ENCODE peak calls at places on chromosomes 3 and 15, in six cellular contexts. E is cardiac fibroblast, T is astrocyte, G is fibroblast of lung, O is H7, V is upper lobe of right lung. C is an unnamed sample.

GRCh38 chr3:150299221-150299620 is 108.9 kb upstream of the TSC22D2 start:
- DNase-seq in V (no peak), O (no peak), E (no peak), G (no peak), T (peak), C (no peak)

GRCh38 chr15:62445244-62445643 is 280.2 kb upstream of the C2CD4B start:
- DNase-seq in V (no peak), O (no peak), T (peak), E (peak), G (peak), C (no peak)

GRCh38 chr3:126127904-126128303 is 44.0 kb upstream of the SLC41A3 start:
- DNase-seq in T (no peak), V (peak), G (no peak), O (no peak), E (no peak), C (no peak)

GRCh38 chr3:113754486-113755159 is 7.8 kb downstream of the ATP6V1A start:
- DNase-seq in E (no peak), V (no peak), T (no peak), G (no peak), O (no peak), C (no peak)

GRCh38 chr3:55885721-55886120 is 398.6 kb upstream of the WNT5A start:
- DNase-seq in E (peak), G (peak), O (no peak), T (peak), V (no peak), C (peak)

GRCh38 chr3:73614385-73614784 is 10.4 kb downstream of the PDZRN3 start:
- DNase-seq in V (no peak), T (peak), O (no peak), G (peak), E (peak), C (no peak)

GRCh38 chr3:172107403-172107802 is 68.0 kb downstream of the FNDC3B start:
- DNase-seq in V (no peak), E (no peak), T (no peak), O (no peak), G (no peak), C (no peak)

GRCh38 chr3:54211097-54211496 is 88.7 kb downstream of the CACNA2D3 start:
- DNase-seq in O (no peak), E (no peak), T (no peak), V (no peak), G (no peak), C (no peak)

GRCh38 chr15:75123395-75123794 is 78.3 kb upstream of the C15orf39 start:
- DNase-seq in O (no peak), E (peak), T (peak), V (no peak), G (peak), C (no peak)

GRCh38 chr15:53979051-53979788 is 979 bp downstream of the UNC13C start:
- DNase-seq in T (no peak), O (no peak), V (no peak), G (no peak), E (no peak), C (no peak)

GRCh38 chr3:36381311-36381956 is 1.1 kb downstream of the STAC start:
- DNase-seq in T (no peak), O (peak), G (no peak), E (peak), V (no peak), C (no peak)
- H3K4me3 ChIP-seq in T (peak), O (peak), G (peak), E (peak), V (peak), C (peak)

DNA sequence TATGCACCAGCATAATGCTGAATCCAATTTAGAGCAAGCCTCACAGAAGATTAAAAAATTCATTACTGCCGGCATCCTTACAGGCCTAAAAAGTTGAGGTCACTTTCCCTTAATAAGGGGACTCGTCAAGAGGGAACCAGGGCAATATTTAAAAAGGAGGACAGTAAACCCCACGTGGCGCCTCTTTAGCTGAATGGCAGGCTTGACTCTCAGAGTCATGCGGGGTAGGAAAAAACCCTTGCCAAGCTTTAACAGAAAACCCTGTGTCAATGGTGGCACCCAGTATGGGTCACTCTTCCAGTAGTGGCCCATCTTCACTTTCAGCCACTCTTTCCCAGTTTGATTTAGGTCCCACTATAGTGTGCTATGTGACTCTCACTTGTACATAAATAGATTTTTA is 559.6 kb downstream of the MAGI1 start:
- DNase-seq in V (no peak), G (no peak), E (no peak), O (no peak), T (no peak), C (no peak)
- H3K4me3 ChIP-seq in V (no peak), G (no peak), E (no peak), O (no peak), T (no peak), C (no peak)

DNA sequence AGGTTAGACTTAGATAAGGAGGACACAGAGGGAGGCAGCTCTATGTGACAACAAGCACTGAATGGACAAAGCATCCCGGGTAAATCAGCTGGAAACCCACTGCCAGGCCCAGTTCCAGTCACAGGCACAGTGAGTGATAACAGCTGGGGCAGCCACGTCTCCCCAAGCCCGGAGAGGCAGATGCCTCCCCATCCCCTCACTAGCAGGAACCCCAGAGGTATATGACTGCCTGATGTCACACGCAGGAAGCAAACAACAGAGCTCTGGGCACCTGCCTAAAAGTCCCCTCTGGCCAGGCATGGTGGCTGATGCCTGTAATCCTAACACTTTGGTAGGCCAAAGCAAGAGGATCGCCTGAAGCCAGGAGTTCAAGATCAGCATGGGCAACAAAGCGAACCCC is 18.2 kb downstream of the C15orf62 start:
- DNase-seq in V (no peak), T (no peak), E (no peak), G (no peak), O (no peak), C (no peak)
- H3K4me3 ChIP-seq in V (no peak), T (no peak), E (no peak), G (no peak), O (no peak), C (no peak)

GRCh38 chr3:13018561-13019242 is 54.5 kb downstream of the IQSEC1 start:
- DNase-seq in V (no peak), G (no peak), T (no peak), E (no peak), O (no peak), C (no peak)
- H3K4me3 ChIP-seq in V (no peak), G (no peak), T (peak), E (no peak), O (no peak), C (peak)

DNA sequence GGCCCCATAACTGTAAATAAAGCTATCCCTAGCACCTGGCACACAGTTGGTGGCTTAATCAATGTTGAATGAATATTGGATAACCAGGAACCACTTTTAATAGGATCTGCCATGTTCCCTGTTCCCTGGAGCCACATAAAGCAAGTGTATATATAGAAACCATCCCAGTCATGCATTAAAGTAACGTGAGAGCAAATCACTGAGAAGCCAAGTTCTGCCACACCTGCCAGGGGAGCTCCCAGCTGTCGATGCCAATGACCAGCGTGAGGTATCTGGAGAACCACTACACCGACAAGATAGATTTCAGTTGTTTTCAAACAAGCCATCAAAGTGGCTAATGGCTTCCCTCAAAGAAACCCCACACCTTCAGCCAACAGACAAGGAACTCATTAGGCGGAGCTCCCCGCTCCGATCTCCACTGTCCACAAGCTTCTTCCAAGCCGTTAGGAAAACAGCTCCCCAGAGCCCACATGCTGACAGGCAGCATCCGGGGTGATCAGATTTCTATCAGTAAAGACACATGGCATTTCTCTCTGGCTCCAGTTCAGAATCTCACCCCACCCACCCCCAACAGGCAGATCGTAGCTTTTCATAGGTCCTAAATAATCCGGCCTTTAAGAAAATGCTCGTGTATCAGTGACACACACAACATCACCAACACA is 54.3 kb upstream of the SPATA12 start:
- DNase-seq in E (no peak), G (no peak), T (no peak), V (no peak), O (no peak), C (no peak)
- H3K4me3 ChIP-seq in E (no peak), G (no peak), T (no peak), V (no peak), O (no peak), C (no peak)

GRCh38 chr3:142450881-142451280 is 3.0 kb upstream of the XRN1 start:
- DNase-seq in T (no peak), E (no peak), O (no peak), G (no peak), V (no peak), C (no peak)

GRCh38 chr3:142450192-142450591 is 2.4 kb upstream of the XRN1 start:
- DNase-seq in G (no peak), O (no peak), E (no peak), T (no peak), V (no peak), C (no peak)

GRCh38 chr3:142447308-142447851 is 457 bp downstream of the XRN1 start:
- DNase-seq in G (peak), T (peak), O (no peak), V (peak), E (peak), C (no peak)

GRCh38 chr3:142447852-142448315 is at the start of gene XRN1:
- DNase-seq in G (peak), O (peak), V (peak), T (peak), E (peak), C (peak)

GRCh38 chr3:142448424-142448823 is 587 bp upstream of the XRN1 start:
- DNase-seq in T (no peak), V (no peak), G (no peak), E (no peak), O (peak), C (no peak)
- H3K4me3 ChIP-seq in T (peak), V (peak), G (peak), E (peak), O (peak), C (peak)

DNA sequence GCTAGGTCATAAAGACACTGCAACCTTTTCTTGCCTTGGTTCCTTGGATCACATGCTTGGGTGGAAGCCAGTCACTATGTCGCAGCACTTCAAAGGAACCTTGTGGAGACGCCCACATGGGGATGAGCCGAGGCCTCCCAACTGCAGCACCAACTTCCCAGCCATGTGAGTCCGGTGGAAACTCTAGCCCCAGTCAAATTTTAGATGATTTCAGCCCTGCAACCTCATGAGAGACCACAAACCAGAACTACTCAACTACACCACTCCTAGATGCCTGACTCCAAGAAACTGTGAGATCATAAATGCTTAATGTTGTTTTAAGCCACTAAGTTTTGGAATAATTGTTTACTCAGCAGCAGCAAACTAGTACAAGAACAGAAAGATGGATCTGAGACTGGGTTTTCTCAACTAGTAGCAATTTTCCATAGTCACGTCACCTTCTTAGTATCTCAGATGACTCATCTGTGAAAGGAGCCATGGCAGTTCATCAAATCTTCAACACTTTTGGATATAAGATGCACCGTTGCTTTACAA is 86.5 kb downstream of the MB21D2 start:
- DNase-seq in O (no peak), G (peak), T (peak), E (peak), V (no peak), C (no peak)
- H3K4me3 ChIP-seq in O (no peak), G (no peak), T (peak), E (no peak), V (no peak), C (no peak)

GRCh38 chr15:46229263-46229662 is 594.4 kb downstream of the SQOR start:
- DNase-seq in E (no peak), T (no peak), G (no peak), O (no peak), V (no peak), C (no peak)
- H3K4me3 ChIP-seq in E (no peak), T (no peak), G (no peak), O (no peak), V (no peak), C (no peak)

C was measured in epithelial cell of proximal tubule.